ENCODE peak calls at places on chromosomes 11 and 22, in ten cellular contexts. H is T-helper 22 cell; G is stimulated activated naive B cell treated with anti-CD40 and anti-IgM and Interleukin-4, amounts not matched to agents 10 μg/mL and 1 μg/mL and 100 μg/mL, for 72 hours; K is fibroblast of pulmonary artery; D is renal cortical epithelial cell; F is activated T-cell treated with anti-CD3 and anti-CD28 coated beads for 4 hours; L is RKO; Z is COR-L47; V is substantia nigra; J is NCI-H2171. Q is an unnamed sample.
A peak's percentile ranks its signal among the peaks of the same experiment; 100 is the strongest.

GRCh38 chr22:25728064-25728463 is 13.9 kb upstream of the MYO18B start:
- DNase-seq in H (no peak), G (no peak), K (no peak), D (no peak), F (no peak), L (no peak), Z (no peak), V (no peak), J (no peak), Q (no peak)

GRCh38 chr22:50531546-50532352 is 1.9 kb upstream of the TYMP start:
- DNase-seq in H (peak; percentile 25), G (peak; percentile 79), K (peak; percentile 75), D (peak; percentile 48), F (peak; percentile 64), L (peak; percentile 69), Z (no peak), V (no peak), J (peak; percentile 20), Q (peak; percentile 46)

GRCh38 chr11:16818284-16818683 is 79.8 kb downstream of the C11orf58 start:
- DNase-seq in H (no peak), G (no peak), K (no peak), D (no peak), F (no peak), L (no peak), Z (no peak), V (no peak), J (no peak), Q (no peak)

GRCh38 chr11:18804621-18805020 is 13.0 kb upstream of the PTPN5 start:
- DNase-seq in H (no peak), G (no peak), K (no peak), D (peak; percentile 33), F (no peak), L (no peak), Z (no peak), V (no peak), J (no peak), Q (no peak)

GRCh38 chr22:42617155-42617983 is 2.7 kb upstream of the POLDIP3 start:
- DNase-seq in H (no peak), G (no peak), K (no peak), D (no peak), F (no peak), L (no peak), Z (no peak), V (no peak), J (no peak), Q (no peak)

GRCh38 chr22:24521791-24522245 is 26.7 kb downstream of the UPB1 start:
- DNase-seq in H (no peak), G (peak; percentile 40), K (peak; percentile 71), D (peak; percentile 93), F (no peak), L (peak; percentile 63), Z (peak; percentile 89), V (no peak), J (peak; percentile 57), Q (peak; percentile 95)

GRCh38 chr11:115422013-115422697 is 82.1 kb downstream of the CADM1 start:
- DNase-seq in H (no peak), G (no peak), K (no peak), D (no peak), F (no peak), L (no peak), Z (peak; percentile 45), V (no peak), J (no peak), Q (no peak)

GRCh38 chr11:119460582-119460981 is 37.6 kb upstream of the THY1 start:
- DNase-seq in H (no peak), G (no peak), K (peak; percentile 82), D (no peak), F (no peak), L (no peak), Z (no peak), V (no peak), J (no peak), Q (no peak)

GRCh38 chr11:35563413-35564245 is 38.2 kb upstream of the PAMR1 start:
- DNase-seq in H (no peak), G (no peak), K (no peak), D (no peak), F (no peak), L (no peak), Z (no peak), V (no peak), J (no peak), Q (no peak)

GRCh38 chr22:17470880-17471500 is 92.3 kb upstream of the SLC25A18 start:
- DNase-seq in H (no peak), G (no peak), K (no peak), D (no peak), F (no peak), L (no peak), Z (no peak), V (no peak), J (no peak), Q (no peak)

GRCh38 chr11:110435780-110436717 is 6.3 kb downstream of the FDX1 start:
- DNase-seq in H (no peak), G (no peak), K (peak; percentile 48), D (peak; percentile 77), F (no peak), L (no peak), Z (no peak), V (no peak), J (no peak), Q (no peak)

GRCh38 chr11:81159900-81160299 is 1573.8 kb downstream of the FAM181B start:
- DNase-seq in H (no peak), G (no peak), K (no peak), D (no peak), F (no peak), L (no peak), Z (no peak), V (no peak), J (no peak), Q (no peak)